ENCODE peak calls at places on chromosome 22, in ten cellular contexts. D is lower leg skin; Y is hypothalamus; R is head of caudate nucleus; M is stimulated activated CD4-positive, alpha-beta T cell treated with anti-CD3 and anti-CD28 coated beads, Interleukin-1b, Interleukin-23, amount 100 ng/mL, for 24 hours; T is activated T-cell treated with anti-CD3 and anti-CD28 coated beads for 1 hour; Q is T-helper 2 cell; E is right cardiac atrium; J is ureter; I is caudate nucleus. C is an unnamed sample.

GRCh38 chr22:46576556-46577351 is 39.3 kb upstream of the CELSR1 start:
- DNase-seq in D (no peak), Y (no peak), R (peak; percentile 52), M (peak; percentile 45), T (peak; percentile 52), Q (peak; percentile 38), E (peak; percentile 85), J (peak; percentile 45), I (no peak), C (peak; percentile 59)

GRCh38 chr22:35346596-35347220 is 34.2 kb upstream of the HMOX1 start:
- DNase-seq in D (no peak), Y (no peak), R (no peak), M (no peak), T (no peak), Q (no peak), E (no peak), J (no peak), I (no peak), C (no peak)

GRCh38 chr22:49960967-49961600 is 512 bp downstream of the PIM3 start:
- DNase-seq in D (no peak), Y (no peak), R (no peak), M (peak; percentile 25), T (no peak), Q (no peak), E (peak; percentile 81), J (peak; percentile 48), I (no peak), C (peak; percentile 81)

GRCh38 chr22:49534386-49534785 is 293.3 kb downstream of the BRD1 start:
- DNase-seq in D (no peak), Y (no peak), R (no peak), M (no peak), T (no peak), Q (no peak), E (no peak), J (peak; percentile 10), I (no peak), C (peak; percentile 47)

GRCh38 chr22:42151924-42152635 is 21.5 kb upstream of the CYP2D6 start:
- DNase-seq in D (no peak), Y (no peak), R (no peak), M (no peak), T (no peak), Q (no peak), E (peak; percentile 64), J (no peak), I (no peak), C (no peak)

GRCh38 chr22:31036671-31037550 is 44.2 kb upstream of the SMTN start:
- DNase-seq in D (no peak), Y (no peak), R (no peak), M (no peak), T (no peak), Q (no peak), E (peak; percentile 50), J (no peak), I (no peak), C (no peak)

GRCh38 chr22:23383491-23384450 is 196.3 kb downstream of the IGLL1 start:
- DNase-seq in D (no peak), Y (no peak), R (peak; percentile 30), M (no peak), T (no peak), Q (no peak), E (peak; percentile 69), J (no peak), I (no peak), C (peak; percentile 86)

GRCh38 chr22:48803993-48804810 is 1023.5 kb downstream of the BRD1 start:
- DNase-seq in D (no peak), Y (no peak), R (no peak), M (no peak), T (no peak), Q (no peak), E (no peak), J (peak; percentile 12), I (no peak), C (peak; percentile 51)

GRCh38 chr22:41197046-41197807 is 7.9 kb upstream of the L3MBTL2 start:
- DNase-seq in D (peak; percentile 61), Y (peak; percentile 47), R (peak; percentile 93), M (peak; percentile 75), T (peak; percentile 77), Q (peak; percentile 79), E (peak; percentile 93), J (peak; percentile 81), I (peak; percentile 65), C (peak; percentile 93)

GRCh38 chr22:22410121-22410520 is 98.4 kb downstream of the ZNF280B start:
- DNase-seq in D (no peak), Y (no peak), R (peak; percentile 26), M (no peak), T (no peak), Q (no peak), E (peak; percentile 79), J (no peak), I (no peak), C (no peak)

GRCh38 chr22:25008666-25009065 is 56.1 kb downstream of the KIAA1671 start:
- DNase-seq in D (no peak), Y (no peak), R (no peak), M (no peak), T (no peak), Q (no peak), E (peak; percentile 56), J (no peak), I (no peak), C (no peak)

GRCh38 chr22:43110444-43110926 is at the start of gene BIK:
- DNase-seq in D (no peak), Y (no peak), R (peak; percentile 45), M (peak; percentile 20), T (peak; percentile 35), Q (peak; percentile 5), E (peak; percentile 75), J (peak; percentile 58), I (no peak), C (peak; percentile 92)